ENCODE peak calls at places on chromosome 11, in five cellular contexts. Z is adrenal gland, B is GM12865, F is psoas muscle, A is GM06990. R is an unnamed sample.

GRCh38 chr11:11841121-11841604 is 609 bp upstream of the USP47 start:
- DNase-seq in Z (no peak), B (no peak), F (peak; percentile 57), A (no peak), R (no peak)

GRCh38 chr11:46322759-46323158 is 24.5 kb upstream of the DGKZ start:
- DNase-seq in Z (no peak), B (no peak), F (no peak), A (no peak), R (no peak)

GRCh38 chr11:66851251-66851620 is 5.6 kb upstream of the LRFN4 start:
- DNase-seq in Z (no peak), B (no peak), F (no peak), A (no peak), R (no peak)

GRCh38 chr11:33552756-33553155 is 147.9 kb downstream of the C11orf91 start:
- DNase-seq in Z (no peak), B (no peak), F (no peak), A (no peak), R (no peak)

GRCh38 chr11:11239959-11240358 is 113.1 kb downstream of the CSNK2A3 start:
- DNase-seq in Z (no peak), B (no peak), F (no peak), A (no peak), R (no peak)

GRCh38 chr11:22832315-22833041 is 2.9 kb upstream of the SVIP start:
- DNase-seq in Z (no peak), B (no peak), F (no peak), A (no peak), R (no peak)

GRCh38 chr11:550746-551085 is 9.8 kb downstream of the LMNTD2 start:
- DNase-seq in Z (no peak), B (no peak), F (peak; percentile 7), A (no peak), R (no peak)

GRCh38 chr11:99446400-99446799 is 425.7 kb downstream of the CNTN5 start:
- DNase-seq in Z (no peak), B (no peak), F (no peak), A (no peak), R (no peak)

GRCh38 chr11:58075781-58076180 is 45.0 kb downstream of the OR6Q1 start:
- DNase-seq in Z (no peak), B (no peak), F (no peak), A (no peak), R (no peak)

GRCh38 chr11:71267807-71268421 is 15.5 kb upstream of the SHANK2 start:
- DNase-seq in Z (no peak), B (no peak), F (no peak), A (no peak), R (no peak)

GRCh38 chr11:122020902-122021301 is 95.1 kb downstream of the BLID start:
- DNase-seq in Z (no peak), B (peak; percentile 2), F (no peak), A (no peak), R (no peak)
- TF ChIP-seq CTCF in Z (no peak), B (no peak), F (peak; percentile 45), A (peak; percentile 22), R (no peak)

GRCh38 chr11:64870176-64870892 is 8.1 kb downstream of the EHD1 start:
- DNase-seq in Z (no peak), B (peak; percentile 13), F (peak; percentile 83), A (no peak), R (peak; percentile 49)

GRCh38 chr11:64868904-64869570 is 9.4 kb downstream of the EHD1 start:
- DNase-seq in Z (no peak), B (peak; percentile 74), F (peak; percentile 70), A (peak; percentile 61), R (peak; percentile 43)

GRCh38 chr11:64867748-64868462 is 10.5 kb downstream of the EHD1 start:
- DNase-seq in Z (no peak), B (no peak), F (no peak), A (no peak), R (no peak)

GRCh38 chr11:64870893-64871849 is 7.2 kb downstream of the EHD1 start:
- DNase-seq in Z (no peak), B (peak; percentile 32), F (no peak), A (peak; percentile 19), R (peak; percentile 36)

GRCh38 chr11:64869571-64870175 is 8.7 kb downstream of the EHD1 start:
- DNase-seq in Z (no peak), B (peak; percentile 44), F (no peak), A (no peak), R (no peak)
- TF ChIP-seq CTCF in Z (no peak), B (peak; percentile 41), F (peak; percentile 33), A (peak; percentile 54), R (peak; percentile 39)

GRCh38 chr11:112002491-112003216 is 22.6 kb upstream of the DLAT start:
- DNase-seq in Z (no peak), B (no peak), F (no peak), A (no peak), R (no peak)

GRCh38 chr11:112005422-112006094 is 19.6 kb upstream of the DLAT start:
- DNase-seq in Z (no peak), B (no peak), F (no peak), A (no peak), R (no peak)

GRCh38 chr11:111999111-111999510 is 26.1 kb upstream of the DLAT start:
- DNase-seq in Z (no peak), B (no peak), F (no peak), A (no peak), R (no peak)

GRCh38 chr11:112000703-112001102 is 24.5 kb upstream of the DLAT start:
- DNase-seq in Z (no peak), B (no peak), F (no peak), A (no peak), R (no peak)

GRCh38 chr11:112004389-112004788 is 20.8 kb upstream of the DLAT start:
- DNase-seq in Z (no peak), B (peak; percentile 75), F (no peak), A (no peak), R (peak; percentile 68)
- TF ChIP-seq CTCF in Z (no peak), B (peak; percentile 83), F (no peak), A (peak; percentile 90), R (peak; percentile 61)

DNA sequence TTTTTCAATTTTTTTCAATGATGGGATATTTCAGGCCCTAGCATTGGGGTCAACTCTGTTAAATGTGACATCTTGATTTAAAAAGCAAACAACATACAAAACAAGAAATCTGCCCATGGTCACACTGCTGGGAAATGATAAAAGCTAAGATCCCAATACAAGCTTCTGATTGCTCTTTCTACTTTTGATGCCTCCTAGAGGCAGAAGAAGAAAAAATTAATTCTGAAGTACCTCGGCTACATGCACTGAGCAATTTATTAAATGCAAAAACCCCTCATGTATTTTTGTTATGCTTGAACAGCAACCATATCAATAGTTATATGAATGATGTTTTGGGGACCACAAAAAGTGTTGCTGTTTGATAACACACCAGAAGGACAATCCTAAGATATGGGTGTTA is 342.1 kb upstream of the NARS2 start:
- DNase-seq in Z (no peak), B (no peak), F (no peak), A (no peak), R (no peak)
- TF ChIP-seq CTCF in Z (no peak), B (no peak), F (no peak), A (no peak), R (no peak)

GRCh38 chr11:134537941-134538340 is 125.9 kb upstream of the B3GAT1 start:
- DNase-seq in Z (peak; percentile 6), B (no peak), F (no peak), A (no peak), R (no peak)
- TF ChIP-seq CTCF in Z (no peak), B (no peak), F (no peak), A (no peak), R (no peak)

GRCh38 chr11:1869427-1870325 is 16.8 kb downstream of the LSP1 start:
- DNase-seq in Z (no peak), B (no peak), F (peak; percentile 63), A (no peak), R (no peak)
- TF ChIP-seq CTCF in Z (no peak), B (no peak), F (peak; percentile 22), A (no peak), R (no peak)